ENCODE peak calls at places on chromosomes 6 and 20, in six cellular contexts. Y, Z, H, K, M and X are unnamed samples.

GRCh38 chr20:33187491-33187890 is 19.5 kb downstream of the BPIFA2 start:
- DNase-seq in Z (no peak), K (no peak), Y (no peak), M (no peak), H (no peak), X (no peak)

GRCh38 chr20:24701668-24702067 is 232.2 kb downstream of the SYNDIG1 start:
- DNase-seq in Z (no peak), H (no peak), Y (no peak), M (no peak), K (no peak), X (no peak)

GRCh38 chr6:85143686-85144085 is 306.2 kb upstream of the NT5E start:
- DNase-seq in Y (no peak), H (no peak), Z (no peak), K (no peak), M (no peak), X (no peak)

GRCh38 chr20:4083103-4083864 is 67.9 kb upstream of the RNF24 start:
- DNase-seq in H (no peak), Z (no peak), Y (no peak), K (no peak), M (no peak), X (no peak)

GRCh38 chr6:57257911-57258541 is 35.9 kb upstream of the RAB23 start:
- DNase-seq in M (no peak), Z (no peak), K (no peak), Y (no peak), H (peak; percentile 88), X (no peak)

GRCh38 chr6:160273760-160274159 is 15.1 kb upstream of the SLC22A2 start:
- DNase-seq in K (no peak), Y (peak; percentile 18), H (no peak), Z (no peak), M (no peak), X (no peak)

GRCh38 chr6:138571174-138571573 is 71.9 kb upstream of the NHSL1 start:
- DNase-seq in Y (no peak), Z (no peak), K (no peak), M (no peak), H (no peak), X (no peak)

GRCh38 chr6:109318328-109318876 is 63.9 kb downstream of the CD164 start:
- DNase-seq in H (no peak), M (no peak), Y (no peak), K (no peak), Z (no peak), X (no peak)

GRCh38 chr20:57427239-57428127 is 36.3 kb downstream of the RBM38 start:
- DNase-seq in K (no peak), H (no peak), M (no peak), Y (no peak), Z (no peak), X (no peak)